ENCODE peak calls at places on chromosomes 2 and 18, in eight cellular contexts. E, A, D, H, O, K, X and C are unnamed samples.

GRCh38 chr2:237731663-237732062 is 66.9 kb upstream of the RBM44 start:
- DNase-seq in E (no peak), A (no peak), D (no peak), H (peak; percentile 23), O (peak; percentile 81), K (no peak), X (peak; percentile 59), C (no peak)

GRCh38 chr18:56199580-56200320 is 438.6 kb downstream of the TXNL1 start:
- DNase-seq in E (no peak), A (no peak), D (no peak), H (no peak), O (no peak), K (peak; percentile 23), X (no peak), C (no peak)

GRCh38 chr18:54956506-54956905 is 2.8 kb downstream of the CCDC68 start:
- DNase-seq in E (no peak), A (no peak), D (no peak), H (no peak), O (no peak), K (no peak), X (no peak), C (no peak)

GRCh38 chr2:38823386-38823785 is 45.4 kb downstream of the GEMIN6 start:
- DNase-seq in E (no peak), A (no peak), D (no peak), H (no peak), O (no peak), K (no peak), X (peak; percentile 30), C (no peak)

GRCh38 chr18:40489301-40489700 is 1465.7 kb upstream of the PIK3C3 start:
- DNase-seq in E (no peak), A (no peak), D (no peak), H (no peak), O (no peak), K (no peak), X (no peak), C (no peak)

GRCh38 chr2:66938471-66938967 is 458.6 kb upstream of the ETAA1 start:
- DNase-seq in E (no peak), A (no peak), D (no peak), H (no peak), O (no peak), K (no peak), X (no peak), C (no peak)

GRCh38 chr2:55109219-55109891 is 59.1 kb upstream of the RTN4 start:
- DNase-seq in E (peak; percentile 82), A (no peak), D (no peak), H (no peak), O (peak; percentile 92), K (no peak), X (peak; percentile 65), C (no peak)

GRCh38 chr2:128622371-128622770 is 303.7 kb upstream of the HS6ST1 start:
- DNase-seq in E (no peak), A (peak; percentile 42), D (peak; percentile 77), H (no peak), O (no peak), K (no peak), X (no peak), C (no peak)

GRCh38 chr2:188884552-188884951 is 89.6 kb upstream of the COL3A1 start:
- DNase-seq in E (no peak), A (no peak), D (no peak), H (no peak), O (peak; percentile 53), K (no peak), X (peak; percentile 57), C (no peak)

GRCh38 chr2:219252900-219253752 is at the start of gene TUBA4B:
- DNase-seq in E (no peak), A (no peak), D (peak; percentile 93), H (no peak), O (peak; percentile 50), K (no peak), X (no peak), C (no peak)

GRCh38 chr18:49472459-49472858 is 12.0 kb upstream of the DYM start:
- DNase-seq in E (no peak), A (no peak), D (no peak), H (no peak), O (no peak), K (no peak), X (no peak), C (no peak)
- H3K4me3 ChIP-seq in E (no peak overlapping the region), A (no peak overlapping the region), D (no peak overlapping the region), H (no peak overlapping the region), O (no peak overlapping the region), K (no peak overlapping the region), X (no peak overlapping the region), C (no peak overlapping the region)

GRCh38 chr2:230680463-230681195 is 32.0 kb upstream of the CAB39 start:
- DNase-seq in E (no peak), A (no peak), D (no peak), H (no peak), O (peak; percentile 86), K (no peak), X (no peak), C (no peak)

GRCh38 chr2:230687498-230687897 is 25.1 kb upstream of the CAB39 start:
- DNase-seq in E (no peak), A (no peak), D (no peak), H (no peak), O (peak; percentile 72), K (no peak), X (no peak), C (no peak)

GRCh38 chr2:230682546-230682945 is 30.1 kb upstream of the CAB39 start:
- DNase-seq in E (no peak), A (no peak), D (no peak), H (no peak), O (no peak), K (no peak), X (no peak), C (no peak)

GRCh38 chr2:230684222-230685164 is 28.1 kb upstream of the CAB39 start:
- DNase-seq in E (no peak), A (no peak), D (no peak), H (no peak), O (peak; percentile 79), K (no peak), X (no peak), C (no peak)

GRCh38 chr2:230685165-230685560 is 27.5 kb upstream of the CAB39 start:
- DNase-seq in E (no peak), A (no peak), D (no peak), H (no peak), O (no peak), K (no peak), X (no peak), C (no peak)
- H3K4me3 ChIP-seq in E (no peak overlapping the region), A (no peak overlapping the region), D (no peak overlapping the region), H (no peak overlapping the region), O (no peak overlapping the region), K (no peak overlapping the region), X (no peak overlapping the region), C (no peak overlapping the region)

GRCh38 chr2:102358496-102358895 is 2.9 kb downstream of the IL18R1 start:
- DNase-seq in E (no peak), A (no peak), D (no peak), H (no peak), O (no peak), K (no peak), X (no peak), C (no peak)
- H3K4me3 ChIP-seq in E (no peak overlapping the region), A (peak overlapping the region; percentile 5), D (no peak overlapping the region), H (no peak overlapping the region), O (no peak overlapping the region), K (no peak overlapping the region), X (no peak overlapping the region), C (no peak overlapping the region)

GRCh38 chr2:10920764-10921468 is 9.2 kb downstream of the KCNF1 start:
- DNase-seq in E (no peak), A (no peak), D (peak; percentile 56), H (no peak), O (no peak), K (no peak), X (no peak), C (no peak)
- H3K4me3 ChIP-seq in E (no peak overlapping the region), A (no peak overlapping the region), D (no peak overlapping the region), H (no peak overlapping the region), O (no peak overlapping the region), K (no peak overlapping the region), X (no peak overlapping the region), C (no peak overlapping the region)

GRCh38 chr2:112726487-112727190 is 5.8 kb downstream of the NT5DC4 start:
- DNase-seq in E (peak; percentile 81), A (peak; percentile 92), D (peak; percentile 99), H (peak; percentile 67), O (peak; percentile 86), K (peak; percentile 86), X (peak; percentile 95), C (peak; percentile 65)
- H3K4me3 ChIP-seq in E (no peak overlapping the region), A (no peak overlapping the region), D (no peak overlapping the region), H (no peak overlapping the region), O (no peak overlapping the region), K (no peak overlapping the region), X (no peak overlapping the region), C (no peak overlapping the region)

GRCh38 chr2:103808814-103809213 is 1045.1 kb upstream of the POU3F3 start:
- DNase-seq in E (no peak), A (no peak), D (no peak), H (no peak), O (no peak), K (no peak), X (no peak), C (no peak)
- H3K4me3 ChIP-seq in E (no peak overlapping the region), A (no peak overlapping the region), D (no peak overlapping the region), H (no peak overlapping the region), O (no peak overlapping the region), K (no peak overlapping the region), X (no peak overlapping the region), C (no peak overlapping the region)

GRCh38 chr2:25252291-25253152 is 84.1 kb upstream of the POMC start:
- DNase-seq in E (no peak), A (peak; percentile 64), D (peak; percentile 91), H (no peak), O (peak; percentile 14), K (peak; percentile 66), X (peak; percentile 83), C (no peak)

GRCh38 chr2:25249785-25250184 is 81.4 kb upstream of the POMC start:
- DNase-seq in E (no peak), A (no peak), D (no peak), H (no peak), O (no peak), K (no peak), X (no peak), C (no peak)

GRCh38 chr2:25251032-25251460 is 82.7 kb upstream of the POMC start:
- DNase-seq in E (no peak), A (no peak), D (no peak), H (no peak), O (no peak), K (no peak), X (no peak), C (no peak)

GRCh38 chr2:25251461-25252273 is 83.3 kb upstream of the POMC start:
- DNase-seq in E (no peak), A (peak; percentile 46), D (peak; percentile 89), H (no peak), O (peak; percentile 7), K (peak; percentile 63), X (peak; percentile 44), C (no peak)

DNA sequence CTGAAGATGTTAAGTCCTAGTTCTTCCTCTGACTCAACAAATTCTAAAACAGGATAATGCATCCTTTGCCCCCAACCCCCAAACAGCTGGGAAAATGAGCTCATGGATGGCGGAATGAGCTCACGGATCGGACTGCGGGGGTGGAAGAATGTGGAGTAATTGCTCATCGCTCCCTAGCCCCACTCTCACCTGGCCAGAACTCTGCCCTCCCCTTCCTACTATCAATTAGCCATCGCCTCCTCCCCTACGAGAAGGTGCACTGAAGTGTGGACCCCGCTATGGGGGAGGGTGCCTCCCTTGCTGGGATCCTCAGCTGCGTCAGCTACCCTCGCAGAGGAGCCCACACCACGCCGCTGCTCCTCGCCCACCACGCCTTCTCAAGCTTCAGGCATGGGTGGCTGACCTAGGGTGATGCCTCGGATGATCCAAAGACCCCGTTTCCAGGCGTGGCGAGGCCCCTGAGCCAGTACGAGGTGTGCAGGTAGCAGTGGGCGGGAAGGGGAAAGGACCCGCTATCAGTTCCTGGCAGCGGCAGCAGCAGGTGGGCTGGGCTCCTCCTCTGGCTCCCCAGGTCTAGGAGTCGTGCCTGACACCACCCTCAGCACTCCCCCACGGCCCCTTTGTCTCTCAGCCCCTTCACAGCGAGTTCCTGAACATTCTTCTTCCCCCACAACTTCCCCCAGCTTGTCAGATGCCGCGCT is 82.1 kb upstream of the POMC start:
- DNase-seq in E (peak; percentile 69), A (no peak), D (no peak), H (peak; percentile 14), O (peak; percentile 92), K (no peak), X (peak; percentile 48), C (peak; percentile 59)
- H3K4me3 ChIP-seq in E (peak overlapping the region; percentile 38), A (no peak overlapping the region), D (no peak overlapping the region), H (no peak overlapping the region), O (no peak overlapping the region), K (no peak overlapping the region), X (peak overlapping the region; percentile 32), C (peak overlapping the region; percentile 9)